ENCODE peak calls at places on chromosomes 6 and 20, in five cellular contexts. V is pancreas, M is heart left ventricle, T is upper lobe of right lung, U is heart right ventricle. O is an unnamed sample. For H3K36me3, the result is how much of the 10 kb centered on the place peaks cover.

GRCh38 chr6:20936949-20937348 is 402.7 kb downstream of the CDKAL1 start:
- DNase-seq in V (no peak), M (no peak), U (no peak), T (no peak), O (no peak)

GRCh38 chr6:16104624-16105023 is 24.3 kb upstream of the MYLIP start:
- DNase-seq in M (no peak), V (no peak), T (no peak), U (no peak), O (no peak)

GRCh38 chr6:112337209-112337638 is 9.9 kb upstream of the RFPL4B start:
- DNase-seq in M (no peak), U (peak), V (peak), T (no peak), O (peak)

GRCh38 chr20:31843288-31843687 is 2.1 kb downstream of the FOXS1 start:
- DNase-seq in M (no peak), U (no peak), T (no peak), V (no peak), O (no peak)

GRCh38 chr6:916160-916559 is 223.2 kb upstream of the EXOC2 start:
- DNase-seq in M (no peak), T (no peak), V (no peak), U (no peak), O (no peak)

GRCh38 chr6:108419934-108420609 is 125.2 kb downstream of the AFG1L start:
- DNase-seq in M (no peak), V (no peak), T (no peak), U (no peak), O (no peak)

GRCh38 chr20:34390769-34391447 is 27.8 kb downstream of the ITCH start:
- DNase-seq in U (no peak), M (no peak), V (peak), T (peak), O (peak)

GRCh38 chr6:14736231-14736953 is 509.5 kb upstream of the JARID2 start:
- DNase-seq in T (no peak), V (no peak), U (no peak), M (no peak), O (no peak)

GRCh38 chr6:135181333-135182119 is 418 bp downstream of the MYB start:
- DNase-seq in T (no peak), M (peak), V (no peak), U (no peak), O (peak)

GRCh38 chr6:5662797-5663196 is 343.9 kb downstream of the NRN1 start:
- DNase-seq in V (no peak), U (no peak), T (no peak), M (no peak), O (no peak)

GRCh38 chr6:21679761-21680265 is 86.3 kb downstream of the SOX4 start:
- DNase-seq in T (no peak), V (no peak), U (no peak), M (no peak), O (no peak)

GRCh38 chr20:24148372-24148771 is 159.8 kb upstream of the GGTLC1 start:
- DNase-seq in V (no peak), M (no peak), T (peak), U (no peak), O (no peak)

GRCh38 chr6:37110455-37111155 is 59.3 kb upstream of the PIM1 start:
- DNase-seq in M (no peak), T (no peak), U (no peak), V (no peak), O (no peak)

GRCh38 chr6:170028629-170029345 is 262.1 kb downstream of the DLL1 start:
- DNase-seq in V (no peak), M (no peak), T (peak), U (no peak), O (no peak)

GRCh38 chr6:154478021-154478651 is 32.3 kb downstream of the CNKSR3 start:
- DNase-seq in M (no peak), V (peak), T (peak), U (peak), O (no peak)

GRCh38 chr6:134074151-134074712 is 21.8 kb upstream of the SLC2A12 start:
- DNase-seq in U (no peak), T (no peak), M (no peak), V (no peak), O (no peak)

GRCh38 chr6:129183681-129184216 is 300.8 kb downstream of the LAMA2 start:
- DNase-seq in U (no peak), M (no peak), V (no peak), T (no peak), O (no peak)

DNA sequence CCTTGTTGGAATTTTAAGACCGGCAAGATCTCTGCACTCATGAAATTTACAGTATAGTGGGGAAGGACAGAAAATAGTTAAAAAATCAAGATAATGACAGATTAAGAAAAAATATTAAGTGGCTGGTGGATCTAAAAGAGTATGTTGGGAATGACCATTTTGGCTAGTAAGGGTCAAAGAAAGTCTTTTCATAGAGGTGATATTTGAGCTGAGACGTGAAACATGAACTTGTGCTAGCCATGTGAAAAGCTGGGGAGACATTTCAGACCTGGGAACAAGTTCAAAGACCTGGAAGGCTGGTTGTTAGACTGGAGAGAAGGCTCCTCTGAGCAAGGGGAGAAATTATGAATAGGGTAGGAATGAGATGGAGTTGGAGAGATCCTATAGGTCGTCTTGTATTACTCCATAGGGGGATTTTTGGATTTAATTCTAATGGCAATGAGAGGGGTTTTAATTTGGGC is 4.7 kb downstream of the BICRAL start:
- DNase-seq in U (no peak), M (no peak), V (no peak), T (no peak), O (no peak)
- H3K36me3 ChIP-seq in U (under half), M (under half), V (under half), T (under half), O (under half)

DNA sequence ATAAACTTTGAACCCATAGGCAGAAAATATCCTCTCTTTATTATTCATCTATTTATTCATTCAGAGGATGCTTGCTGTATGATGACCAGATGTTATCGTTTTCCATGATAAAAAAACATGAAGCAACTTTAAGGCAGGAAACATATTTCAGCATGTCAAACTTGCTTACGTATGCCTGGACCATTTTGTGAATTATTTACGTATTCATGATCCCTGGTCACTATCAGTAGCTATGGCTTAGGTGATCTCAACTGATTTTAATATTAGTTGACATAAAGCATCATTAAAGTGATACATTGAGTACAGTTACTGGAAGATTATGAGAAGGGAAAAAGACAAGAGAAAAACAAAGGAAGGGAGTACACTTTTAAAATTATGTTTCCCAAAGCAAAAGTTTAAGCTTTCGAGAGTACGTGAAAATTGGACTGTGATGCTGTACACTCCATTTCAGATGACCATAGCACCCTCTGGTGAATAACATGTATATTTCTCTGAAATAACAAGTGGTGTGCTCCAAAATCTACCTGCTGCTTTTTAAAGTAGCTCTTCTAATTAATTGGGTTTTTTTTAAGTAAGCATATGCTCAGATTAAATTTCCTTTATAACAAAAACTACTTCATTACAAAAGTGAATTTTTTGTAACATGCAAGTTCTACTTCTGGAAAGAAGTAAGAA is 215.1 kb upstream of the HSF2 start:
- DNase-seq in V (no peak), M (no peak), U (no peak), T (no peak), O (no peak)
- TF ChIP-seq CTCF in V (no peak), M (peak), U (peak), T (peak), O (peak)

GRCh38 chr6:167034056-167034455 is 34.9 kb downstream of the CEP43 start:
- DNase-seq in V (no peak), T (no peak), U (no peak), M (no peak), O (no peak)

DNA sequence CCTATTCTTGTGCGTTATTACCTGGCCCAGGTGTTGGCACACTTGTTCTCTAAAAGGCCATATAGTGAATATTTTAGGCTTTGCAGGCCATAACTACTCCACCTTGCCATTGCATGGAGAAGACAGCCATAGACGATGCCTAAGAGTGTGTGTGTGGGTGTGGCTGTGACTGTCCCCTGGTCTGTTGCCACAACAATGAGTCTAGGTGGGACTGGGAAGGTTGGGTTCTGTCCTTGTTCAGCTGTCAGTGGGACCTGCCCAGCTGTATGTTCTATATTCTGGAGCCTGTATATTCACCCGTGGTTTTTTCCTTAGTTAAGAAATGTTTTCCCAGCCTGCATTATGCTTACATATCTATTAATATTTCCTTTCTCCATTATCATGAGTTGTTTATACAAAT is 38.6 kb downstream of the CEP43 start:
- DNase-seq in T (no peak), V (no peak), U (no peak), M (no peak), O (no peak)
- H3K36me3 ChIP-seq in T (under half), V (under half), U (half or more), M (half or more), O (under half)

GRCh38 chr6:82588020-82588419 is 224.4 kb downstream of the TPBG start:
- DNase-seq in V (no peak), T (no peak), M (no peak), U (no peak), O (no peak)
- TF ChIP-seq CTCF in V (no peak), T (no peak), M (no peak), U (no peak), O (no peak)

GRCh38 chr20:47224857-47225256 is 131.6 kb downstream of the ZMYND8 start:
- DNase-seq in U (no peak), T (no peak), V (no peak), M (no peak), O (no peak)

GRCh38 chr20:47228654-47229053 is 127.8 kb downstream of the ZMYND8 start:
- DNase-seq in M (no peak), T (no peak), V (no peak), U (peak), O (no peak)

GRCh38 chr20:47225458-47225857 is 131.0 kb downstream of the ZMYND8 start:
- DNase-seq in M (no peak), V (no peak), T (no peak), U (no peak), O (no peak)

GRCh38 chr20:47227119-47227518 is 129.4 kb downstream of the ZMYND8 start:
- DNase-seq in V (no peak), U (no peak), T (no peak), M (no peak), O (no peak)

GRCh38 chr20:47227576-47227975 is 128.9 kb downstream of the ZMYND8 start:
- DNase-seq in V (no peak), M (no peak), U (no peak), T (no peak), O (no peak)
- H3K36me3 ChIP-seq in V (half or more), M (half or more), U (half or more), T (half or more), O (half or more)

GRCh38 chr20:2418388-2418787 is 37.7 kb downstream of the TGM6 start:
- DNase-seq in V (no peak), M (no peak), T (no peak), U (no peak), O (no peak)

GRCh38 chr20:2417142-2417541 is 36.4 kb downstream of the TGM6 start:
- DNase-seq in U (no peak), M (no peak), V (no peak), T (no peak), O (no peak)

GRCh38 chr20:2420510-2420909 is 39.8 kb downstream of the TGM6 start:
- DNase-seq in T (no peak), U (no peak), M (no peak), V (no peak), O (no peak)

GRCh38 chr20:2421247-2421646 is 40.5 kb downstream of the TGM6 start:
- DNase-seq in M (no peak), U (no peak), T (no peak), V (no peak), O (no peak)
- TF ChIP-seq CTCF in M (no peak), U (no peak), T (no peak), V (no peak), O (no peak)

GRCh38 chr6:151441390-151442166 is 10.3 kb downstream of the RMND1 start:
- DNase-seq in M (no peak), U (no peak), V (no peak), T (no peak), O (no peak)

GRCh38 chr6:151443449-151443848 is 8.5 kb downstream of the RMND1 start:
- DNase-seq in V (no peak), U (no peak), T (no peak), M (no peak), O (no peak)

GRCh38 chr6:151445482-151445881 is 6.4 kb downstream of the RMND1 start:
- DNase-seq in M (no peak), U (no peak), T (no peak), V (no peak), O (no peak)

GRCh38 chr6:151442359-151442758 is 9.6 kb downstream of the RMND1 start:
- DNase-seq in M (no peak), U (no peak), V (no peak), T (no peak), O (no peak)

GRCh38 chr6:151443911-151444621 is 7.9 kb downstream of the RMND1 start:
- DNase-seq in T (no peak), M (no peak), V (no peak), U (no peak), O (no peak)
- H3K36me3 ChIP-seq in T (under half), M (under half), V (under half), U (under half), O (under half)

O was measured in psoas muscle.